ENCODE peak calls at places on chromosomes 3 and 15, in seven cellular contexts. O is GM23248, A is suprapubic skin, Y is esophagus squamous epithelium, F is Caco-2, B is upper lobe of right lung, V is PC-3. I is an unnamed sample. For H3K27me3, the result is how much of the 10 kb centered on the place peaks cover.

GRCh38 chr15:81006124-81006523 is 5.4 kb downstream of the TLNRD1 start:
- DNase-seq in O (no peak), A (no peak), Y (no peak), F (no peak), B (no peak), V (no peak), I (no peak)

GRCh38 chr3:143775401-143775970 is 72.8 kb downstream of the SLC9A9 start:
- DNase-seq in O (peak), A (no peak), Y (no peak), F (no peak), B (no peak), V (peak), I (peak)

GRCh38 chr3:151345854-151346253 is 16.5 kb upstream of the P2RY13 start:
- DNase-seq in O (peak), A (no peak), Y (no peak), F (no peak), B (no peak), V (peak), I (peak)

GRCh38 chr15:39887832-39888231 is 32.2 kb downstream of the GPR176 start:
- DNase-seq in O (peak), A (no peak), Y (no peak), F (peak), B (no peak), V (peak), I (peak)

GRCh38 chr3:174620138-174620537 is 239.0 kb upstream of the NAALADL2 start:
- DNase-seq in O (peak), A (no peak), Y (no peak), F (no peak), B (no peak), V (peak), I (no peak)

GRCh38 chr15:28885630-28886430 is at the start of gene APBA2:
- DNase-seq in O (peak), A (no peak), Y (no peak), F (no peak), B (no peak), V (peak), I (peak)

GRCh38 chr15:75531041-75531450 is 48.1 kb downstream of the PTPN9 start:
- DNase-seq in O (peak), A (peak), Y (no peak), F (no peak), B (no peak), V (peak), I (peak)

GRCh38 chr3:140375002-140375401 is 302.9 kb upstream of the TRIM42 start:
- DNase-seq in O (no peak), A (no peak), Y (no peak), F (no peak), B (no peak), V (no peak), I (no peak)

GRCh38 chr3:108300103-108300849 is 3.9 kb downstream of the HHLA2 start:
- DNase-seq in O (no peak), A (no peak), Y (no peak), F (no peak), B (no peak), V (no peak), I (no peak)

GRCh38 chr3:137764563-137765309 is 621 bp downstream of the SOX14 start:
- DNase-seq in O (no peak), A (no peak), Y (no peak), F (no peak), B (no peak), V (no peak), I (no peak)

GRCh38 chr15:57861039-57861638 is 154.6 kb downstream of the POLR2M start:
- DNase-seq in O (peak), A (no peak), Y (no peak), F (no peak), B (no peak), V (peak), I (no peak)

GRCh38 chr3:150300376-150300775 is 107.7 kb upstream of the TSC22D2 start:
- DNase-seq in O (peak), A (no peak), Y (no peak), F (no peak), B (no peak), V (peak), I (no peak)

GRCh38 chr15:59439571-59439970 is 1.6 kb downstream of the FAM81A start:
- DNase-seq in O (no peak), A (no peak), Y (no peak), F (no peak), B (no peak), V (no peak), I (no peak)

GRCh38 chr15:59437473-59437776 is 561 bp upstream of the FAM81A start:
- DNase-seq in O (no peak), A (no peak), Y (no peak), F (no peak), B (no peak), V (no peak), I (no peak)

GRCh38 chr15:59438891-59439290 is 905 bp downstream of the FAM81A start:
- DNase-seq in O (peak), A (no peak), Y (no peak), F (no peak), B (no peak), V (peak), I (no peak)

GRCh38 chr15:59436774-59437472 is 1.1 kb upstream of the FAM81A start:
- DNase-seq in O (peak), A (no peak), Y (no peak), F (no peak), B (no peak), V (no peak), I (no peak)

GRCh38 chr15:59437777-59438574 is at the start of gene FAM81A:
- DNase-seq in O (peak), A (no peak), Y (no peak), F (peak), B (peak), V (peak), I (peak)
- H3K27me3 ChIP-seq in O (under half), A (under half), Y (under half), F (under half), B (under half), V (under half), I (under half)

GRCh38 chr15:36883705-36884355 is 216.5 kb downstream of the MEIS2 start:
- DNase-seq in O (peak), A (peak), Y (no peak), F (peak), B (peak), V (peak), I (peak)
- H3K27me3 ChIP-seq in O (under half), A (half or more), Y (half or more), F (under half), B (half or more), V (under half), I (under half)

DNA sequence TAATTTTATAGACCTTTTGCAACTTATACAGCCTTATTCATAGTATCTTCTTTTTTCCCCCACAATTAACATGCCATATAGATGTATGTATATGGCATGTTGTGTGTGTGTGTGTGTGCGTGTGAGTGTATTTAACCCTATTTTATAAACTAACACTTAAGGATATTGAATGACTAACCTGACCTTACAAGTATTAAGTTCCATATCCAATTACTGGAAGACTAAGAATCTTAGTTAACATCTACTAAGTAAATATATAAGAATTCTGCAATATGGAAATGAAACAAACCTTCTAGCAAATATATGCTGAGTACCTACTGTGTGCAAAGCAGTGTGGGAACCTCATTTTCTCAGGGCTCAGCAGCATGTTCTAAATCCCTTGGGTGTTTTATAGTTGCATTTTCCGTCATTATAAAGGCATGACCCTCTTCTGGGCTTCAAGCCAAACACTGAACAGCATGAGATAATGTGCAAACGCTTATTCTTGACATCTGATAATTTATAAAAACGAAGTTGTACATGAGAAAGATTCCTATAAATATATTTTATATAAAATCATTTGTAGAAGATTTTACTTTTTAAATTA is 105.5 kb downstream of the NLGN1 start:
- DNase-seq in O (peak), A (no peak), Y (no peak), F (no peak), B (no peak), V (no peak), I (peak)
- H3K27me3 ChIP-seq in O (under half), A (under half), Y (under half), F (under half), B (under half), V (under half), I (under half)

GRCh38 chr3:47359283-47359682 is 21.5 kb upstream of the PTPN23 start:
- DNase-seq in O (no peak), A (no peak), Y (no peak), F (no peak), B (peak), V (no peak), I (no peak)

GRCh38 chr3:47356201-47356600 is 24.6 kb upstream of the PTPN23 start:
- DNase-seq in O (no peak), A (no peak), Y (no peak), F (peak), B (peak), V (no peak), I (no peak)

DNA sequence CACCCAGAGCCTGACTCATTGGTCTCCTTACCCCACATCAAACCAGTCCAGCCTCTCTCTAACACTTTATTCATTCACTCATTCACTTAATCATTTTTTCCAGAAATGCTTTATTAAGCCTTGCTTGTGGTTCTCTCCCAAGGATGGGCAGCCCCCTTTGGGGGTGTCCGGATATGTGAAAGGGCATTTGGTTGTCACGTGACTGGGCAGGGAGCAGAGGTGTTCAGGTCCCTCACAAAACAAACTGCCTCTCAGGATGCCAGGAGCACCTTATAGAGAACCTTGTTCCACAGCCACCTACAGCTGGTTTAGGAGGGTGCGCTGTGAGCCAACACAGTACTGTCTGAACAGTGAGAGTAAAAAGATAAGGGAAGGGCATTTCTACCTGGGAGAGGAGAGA is 25.8 kb upstream of the PTPN23 start:
- DNase-seq in O (no peak), A (no peak), Y (no peak), F (peak), B (no peak), V (no peak), I (no peak)
- H3K27me3 ChIP-seq in O (under half), A (under half), Y (under half), F (under half), B (under half), V (under half), I (under half)

GRCh38 chr3:62366093-62366419 is 7.3 kb downstream of the FEZF2 start:
- DNase-seq in O (no peak), A (no peak), Y (no peak), F (no peak), B (no peak), V (no peak), I (no peak)

GRCh38 chr3:62361824-62362223 is 11.5 kb downstream of the FEZF2 start:
- DNase-seq in O (no peak), A (no peak), Y (no peak), F (no peak), B (no peak), V (no peak), I (no peak)

GRCh38 chr3:62365311-62366092 is 7.8 kb downstream of the FEZF2 start:
- DNase-seq in O (no peak), A (no peak), Y (no peak), F (no peak), B (no peak), V (no peak), I (no peak)

GRCh38 chr3:62363275-62363674 is 10.1 kb downstream of the FEZF2 start:
- DNase-seq in O (no peak), A (no peak), Y (no peak), F (no peak), B (no peak), V (no peak), I (no peak)

GRCh38 chr3:62361261-62361660 is 12.1 kb downstream of the FEZF2 start:
- DNase-seq in O (no peak), A (no peak), Y (no peak), F (no peak), B (no peak), V (no peak), I (no peak)
- H3K27me3 ChIP-seq in O (under half), A (under half), Y (half or more), F (under half), B (under half), V (under half), I (under half)

I was measured in MG63.